ENCODE peak calls at places on chromosome 7, in four cellular contexts. U, L, E and Y are unnamed samples.

GRCh38 chr7:19110026-19110777 is 7.2 kb downstream of the TWIST1 start:
- DNase-seq in U (no peak), L (no peak), E (no peak), Y (no peak)

GRCh38 chr7:142873871-142874270 is 11.7 kb downstream of the TRPV6 start:
- DNase-seq in U (no peak), L (no peak), E (no peak), Y (no peak)

GRCh38 chr7:47506716-47507354 is 75.1 kb downstream of the TNS3 start:
- DNase-seq in U (no peak), L (no peak), E (no peak), Y (peak; percentile 68)

GRCh38 chr7:147509859-147510542 is 1080.6 kb upstream of the C7orf33 start:
- DNase-seq in U (no peak), L (no peak), E (no peak), Y (no peak)

GRCh38 chr7:2979951-2980350 is 63.7 kb downstream of the CARD11 start:
- DNase-seq in U (no peak), L (no peak), E (peak; percentile 59), Y (no peak)

GRCh38 chr7:151289891-151290290 is 41.4 kb upstream of the SMARCD3 start:
- DNase-seq in U (no peak), L (no peak), E (no peak), Y (no peak)

GRCh38 chr7:4201566-4201965 is 480.5 kb upstream of the FOXK1 start:
- DNase-seq in U (no peak), L (no peak), E (no peak), Y (no peak)

GRCh38 chr7:139054101-139054500 is 18.3 kb upstream of the ZC3HAV1L start:
- DNase-seq in U (no peak), L (no peak), E (no peak), Y (no peak)

GRCh38 chr7:26686448-26686981 is 177.9 kb downstream of the SKAP2 start:
- DNase-seq in U (no peak), L (peak; percentile 38), E (peak; percentile 57), Y (no peak)

GRCh38 chr7:30521532-30521931 is 16.9 kb upstream of the GGCT start:
- DNase-seq in U (no peak), L (no peak), E (peak; percentile 76), Y (peak; percentile 17)

GRCh38 chr7:91351374-91351773 is 87.1 kb downstream of the FZD1 start:
- DNase-seq in U (no peak), L (no peak), E (no peak), Y (no peak)

GRCh38 chr7:31764457-31764856 is 77.4 kb downstream of the PPP1R17 start:
- DNase-seq in U (no peak), L (no peak), E (no peak), Y (no peak)

GRCh38 chr7:31758770-31759169 is 71.8 kb downstream of the PPP1R17 start:
- DNase-seq in U (no peak), L (no peak), E (no peak), Y (no peak)

GRCh38 chr7:31761646-31762045 is 74.6 kb downstream of the PPP1R17 start:
- DNase-seq in U (no peak), L (no peak), E (no peak), Y (no peak)

GRCh38 chr7:31767686-31768358 is 80.8 kb downstream of the PPP1R17 start:
- DNase-seq in U (no peak), L (no peak), E (no peak), Y (no peak)

DNA sequence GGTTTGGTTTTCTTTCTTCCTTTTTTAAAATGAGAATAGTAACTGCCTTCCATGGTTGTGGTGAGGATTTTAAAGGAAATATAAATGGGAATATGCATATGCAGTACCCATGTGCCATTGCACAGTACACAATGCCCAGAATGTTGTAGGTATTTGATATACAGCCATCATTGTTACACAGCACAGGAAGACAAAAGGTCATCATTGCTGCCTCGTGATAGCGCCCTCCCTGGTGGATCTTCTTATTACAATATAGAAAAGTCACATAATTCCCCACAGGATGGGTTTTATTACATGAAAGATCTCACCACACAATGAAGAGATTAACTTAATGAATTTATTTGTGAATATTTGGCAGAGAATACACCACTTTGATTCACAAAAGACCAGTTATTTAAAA is 76.5 kb downstream of the PPP1R17 start:
- DNase-seq in U (no peak), L (no peak), E (no peak), Y (no peak)
- TF ChIP-seq CTCF in U (peak; percentile 27), L (no peak), E (no peak), Y (peak; percentile 11)

GRCh38 chr7:158827411-158828342 is 1.6 kb downstream of the ESYT2 start:
- DNase-seq in U (no peak), L (no peak), E (no peak), Y (no peak)

GRCh38 chr7:158828343-158829020 is 827 bp downstream of the ESYT2 start:
- DNase-seq in U (no peak), L (no peak), E (no peak), Y (no peak)

GRCh38 chr7:158830211-158830723 is 958 bp upstream of the ESYT2 start:
- DNase-seq in U (no peak), L (no peak), E (no peak), Y (no peak)

GRCh38 chr7:158829021-158829341 is 328 bp downstream of the ESYT2 start:
- DNase-seq in U (no peak), L (no peak), E (peak; percentile 88), Y (no peak)

DNA sequence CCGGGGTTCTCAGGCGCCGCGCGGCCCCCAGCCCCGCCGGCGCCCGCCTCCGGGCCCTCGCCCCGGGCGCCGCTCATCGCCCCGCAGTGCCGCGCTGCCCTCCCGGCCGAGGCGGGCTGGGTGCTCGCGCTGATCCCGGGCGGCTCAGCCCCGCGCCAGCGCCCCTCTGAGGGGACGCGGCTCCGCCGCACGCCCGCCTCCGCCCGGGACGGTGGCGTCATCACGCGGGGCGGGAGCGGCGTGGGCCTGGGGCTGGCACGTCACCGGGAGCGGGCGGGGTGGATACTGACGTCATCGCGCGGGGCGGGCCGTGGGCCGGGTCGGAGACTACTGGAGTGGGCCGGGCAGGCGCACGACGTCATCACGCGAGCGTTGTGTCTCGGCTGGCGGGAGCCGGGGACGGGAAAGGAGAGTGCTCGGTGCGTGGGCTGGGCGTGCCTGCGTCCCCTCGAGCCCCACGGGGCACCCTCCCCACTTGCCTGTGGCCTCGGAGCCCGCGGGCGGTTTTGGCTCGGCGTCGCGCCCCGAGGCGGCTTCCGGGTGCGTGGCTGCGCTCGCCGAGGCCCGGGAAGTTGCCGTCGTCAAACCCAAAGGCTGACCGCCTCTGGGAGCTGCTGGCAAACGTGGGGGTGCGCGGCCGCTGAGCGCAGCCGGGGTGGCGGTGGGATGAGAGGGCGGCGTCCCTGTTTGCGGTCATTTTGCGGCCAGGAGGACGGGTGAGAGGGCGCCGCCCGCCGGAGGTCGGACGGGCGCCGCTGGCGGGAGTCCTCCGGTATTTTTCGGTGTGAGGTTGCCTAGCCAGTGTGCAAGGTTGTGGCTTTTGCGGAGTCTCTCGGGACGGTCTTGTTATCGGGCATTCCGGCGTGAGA is at the start of gene ESYT2:
- DNase-seq in U (peak; percentile 82), L (peak; percentile 81), E (peak; percentile 98), Y (peak; percentile 64)
- TF ChIP-seq CTCF in U (peak; percentile 10), L (peak; percentile 45), E (no peak), Y (peak; percentile 4)

DNA sequence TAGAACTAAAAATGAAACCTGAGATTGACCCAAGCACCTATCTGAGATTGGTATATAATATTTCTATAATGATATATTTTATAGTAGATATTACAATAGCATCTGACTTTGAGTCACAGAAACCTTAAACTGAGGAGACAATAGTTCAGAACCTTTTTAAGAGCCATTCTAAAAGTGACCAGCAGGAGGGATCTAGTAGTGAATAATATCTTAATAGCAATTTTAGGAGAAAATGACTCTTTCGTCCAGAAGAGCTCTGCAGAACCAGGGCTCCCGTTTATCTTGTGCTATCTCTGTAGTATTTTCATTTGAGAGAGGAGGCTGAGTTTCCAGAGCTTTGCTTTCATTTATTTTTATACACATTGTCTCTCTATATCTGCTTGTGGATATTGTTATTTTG is 68.1 kb downstream of the PODXL start:
- DNase-seq in U (no peak), L (no peak), E (no peak), Y (no peak)
- TF ChIP-seq CTCF in U (peak; percentile 20), L (no peak), E (no peak), Y (no peak)

GRCh38 chr7:132703742-132704141 is 127.5 kb upstream of the PLXNA4 start:
- DNase-seq in U (no peak), L (no peak), E (no peak), Y (no peak)
- TF ChIP-seq CTCF in U (no peak), L (no peak), E (no peak), Y (no peak)

GRCh38 chr7:103576616-103577015 is 130.6 kb upstream of the SLC26A5 start:
- DNase-seq in U (no peak), L (no peak), E (no peak), Y (no peak)

GRCh38 chr7:103577059-103577458 is 131.1 kb upstream of the SLC26A5 start:
- DNase-seq in U (no peak), L (no peak), E (no peak), Y (no peak)

GRCh38 chr7:103574536-103574935 is 128.5 kb upstream of the SLC26A5 start:
- DNase-seq in U (no peak), L (no peak), E (no peak), Y (no peak)

GRCh38 chr7:103571591-103571990 is 125.6 kb upstream of the SLC26A5 start:
- DNase-seq in U (no peak), L (no peak), E (no peak), Y (no peak)

DNA sequence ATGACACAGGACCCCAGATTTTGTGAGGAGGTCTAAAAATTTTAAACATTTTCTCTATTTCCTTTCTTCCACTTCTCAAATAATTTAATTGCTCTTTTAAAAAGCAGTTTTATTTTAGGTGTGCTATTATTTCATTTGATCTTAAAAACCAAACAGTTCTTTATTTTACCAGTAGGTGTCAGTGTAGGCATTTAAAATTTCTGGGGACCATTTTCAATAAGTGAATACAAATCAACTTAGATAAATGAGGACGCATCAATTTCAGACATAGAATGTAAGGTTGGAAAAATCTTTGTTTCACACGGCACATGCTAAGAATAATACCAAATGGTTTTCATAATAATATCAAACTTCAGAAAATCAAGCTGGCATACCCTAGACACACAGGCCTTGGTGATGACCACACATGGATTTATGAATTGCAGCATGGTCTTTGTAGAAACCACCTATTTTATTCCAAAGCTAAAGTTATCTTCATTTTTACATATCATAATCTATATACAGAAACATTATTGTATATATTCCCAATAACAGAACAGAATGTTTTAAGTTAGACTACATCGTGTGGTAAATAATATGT is 127.6 kb upstream of the SLC26A5 start:
- DNase-seq in U (no peak), L (peak; percentile 22), E (no peak), Y (no peak)
- TF ChIP-seq CTCF in U (peak; percentile 38), L (peak; percentile 62), E (peak; percentile 27), Y (no peak)

DNA sequence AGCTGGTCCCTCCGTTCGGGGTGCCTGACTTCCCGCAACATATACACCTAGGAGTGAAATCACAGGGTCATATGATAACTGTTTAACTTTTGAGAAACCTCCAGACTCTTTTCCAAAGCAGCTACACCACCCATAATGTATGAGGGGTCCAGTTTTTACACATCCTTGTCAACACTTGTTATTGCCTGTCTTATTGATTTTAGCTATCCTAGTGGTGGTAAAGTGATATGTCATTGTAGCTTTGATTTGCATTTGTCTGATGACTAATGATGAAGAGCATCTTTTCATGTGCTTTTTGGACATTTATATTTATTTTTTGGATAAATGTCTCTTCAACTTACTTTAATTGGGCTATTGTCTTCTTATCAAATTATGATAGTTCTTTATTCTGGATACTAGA is 29.0 kb downstream of the SND1 start:
- DNase-seq in U (no peak), L (no peak), E (no peak), Y (no peak)
- TF ChIP-seq CTCF in U (no peak), L (no peak), E (no peak), Y (no peak)